ENCODE peak calls at places on chromosome 2, in six cellular contexts. T is stimulated activated CD4-positive, alpha-beta T cell treated with anti-CD3 and anti-CD28 coated beads, Interleukin-1b, Interleukin-23, amount 100 ng/mL, for 48 hours; M is cardiac muscle cell; V is PC-3; X is K562; S is upper lobe of right lung. L is an unnamed sample.

GRCh38 chr2:129623783-129624182 is 355.7 kb upstream of the RAB6C start:
- DNase-seq in T (no peak), M (no peak), V (no peak), X (no peak), S (no peak), L (no peak)

GRCh38 chr2:162487816-162488215 is 143.9 kb downstream of the GCA start:
- DNase-seq in T (no peak), M (no peak), V (no peak), X (no peak), S (no peak), L (no peak)

GRCh38 chr2:235678712-235679111 is 184.9 kb downstream of the AGAP1 start:
- DNase-seq in T (no peak), M (no peak), V (no peak), X (no peak), S (no peak), L (no peak)

GRCh38 chr2:78202366-78202765 is 680.2 kb upstream of the LRRTM4 start:
- DNase-seq in T (no peak), M (no peak), V (no peak), X (no peak), S (no peak), L (no peak)

GRCh38 chr2:240219208-240219890 is 78.9 kb upstream of the OTOS start:
- DNase-seq in T (no peak), M (no peak), V (no peak), X (no peak), S (no peak), L (no peak)

GRCh38 chr2:21103274-21103891 is 20.4 kb upstream of the TDRD15 start:
- DNase-seq in T (no peak), M (no peak), V (no peak), X (no peak), S (no peak), L (no peak)

GRCh38 chr2:23550553-23550952 is 165.6 kb downstream of the KLHL29 start:
- DNase-seq in T (no peak), M (no peak), V (no peak), X (no peak), S (no peak), L (peak)

GRCh38 chr2:26214759-26215158 is 29.7 kb downstream of the HADHA start:
- DNase-seq in T (no peak), M (no peak), V (no peak), X (no peak), S (no peak), L (no peak)

GRCh38 chr2:219206442-219207253 is at the start of gene ZFAND2B:
- DNase-seq in T (peak), M (peak), V (peak), X (peak), S (peak), L (peak)

GRCh38 chr2:175445276-175445675 is 263.8 kb upstream of the ATP5MC3 start:
- DNase-seq in T (no peak), M (no peak), V (no peak), X (no peak), S (no peak), L (no peak)

GRCh38 chr2:429575-430254 is 141.8 kb upstream of the ALKAL2 start:
- DNase-seq in T (no peak), M (no peak), V (no peak), X (no peak), S (no peak), L (no peak)

GRCh38 chr2:145116834-145117233 is 596.9 kb upstream of the ZEB2 start:
- DNase-seq in T (no peak), M (peak), V (no peak), X (no peak), S (no peak), L (no peak)

GRCh38 chr2:228866044-228866443 is 405.0 kb downstream of the PID1 start:
- DNase-seq in T (no peak), M (no peak), V (no peak), X (no peak), S (no peak), L (no peak)

GRCh38 chr2:174568425-174568824 is 29.2 kb downstream of the WIPF1 start:
- DNase-seq in T (no peak), M (no peak), V (no peak), X (no peak), S (no peak), L (no peak)

GRCh38 chr2:236628981-236629605 is 59.5 kb downstream of the ACKR3 start:
- DNase-seq in T (no peak), M (no peak), V (no peak), X (no peak), S (peak), L (no peak)

GRCh38 chr2:229856416-229856815 is 65.4 kb downstream of the TRIP12 start:
- DNase-seq in T (no peak), M (no peak), V (no peak), X (peak), S (no peak), L (no peak)

GRCh38 chr2:39264733-39265132 is 21.0 kb upstream of the CDKL4 start:
- DNase-seq in T (no peak), M (no peak), V (no peak), X (no peak), S (no peak), L (no peak)

GRCh38 chr2:227183657-227184367 is 19.4 kb downstream of the COL4A3 start:
- DNase-seq in T (no peak), M (peak), V (no peak), X (no peak), S (no peak), L (no peak)

GRCh38 chr2:189076131-189076530 is 102.0 kb downstream of the COL3A1 start:
- DNase-seq in T (no peak), M (no peak), V (no peak), X (no peak), S (no peak), L (no peak)

GRCh38 chr2:33180915-33181314 is 234.2 kb downstream of the LTBP1 start:
- DNase-seq in T (no peak), M (no peak), V (no peak), X (no peak), S (no peak), L (no peak)

GRCh38 chr2:65040414-65041261 is 15.6 kb upstream of the CEP68 start:
- DNase-seq in T (peak), M (peak), V (peak), X (peak), S (peak), L (peak)

GRCh38 chr2:201618744-201619654 is 24.3 kb downstream of the TMEM237 start:
- DNase-seq in T (no peak), M (peak), V (no peak), X (peak), S (peak), L (peak)

GRCh38 chr2:232333361-232334135 is 45.0 kb upstream of the ALPP start:
- DNase-seq in T (no peak), M (no peak), V (peak), X (no peak), S (peak), L (no peak)

GRCh38 chr2:222424729-222425671 is 657 bp downstream of the SGPP2 start:
- DNase-seq in T (peak), M (peak), V (no peak), X (no peak), S (peak), L (no peak)

GRCh38 chr2:70115646-70116442 is 28.6 kb downstream of the PCBP1 start:
- DNase-seq in T (no peak), M (no peak), V (no peak), X (peak), S (no peak), L (no peak)

GRCh38 chr2:179876266-179876665 is 14.9 kb upstream of the ZNF385B start:
- DNase-seq in T (no peak), M (no peak), V (no peak), X (no peak), S (no peak), L (no peak)

GRCh38 chr2:217928324-217929293 is 74.2 kb downstream of the TNS1 start:
- DNase-seq in T (no peak), M (no peak), V (no peak), X (no peak), S (peak), L (no peak)

GRCh38 chr2:98806266-98806697 is 75.3 kb upstream of the MGAT4A start:
- DNase-seq in T (no peak), M (peak), V (peak), X (no peak), S (peak), L (peak)

GRCh38 chr2:218028189-218028495 is 25.3 kb upstream of the TNS1 start:
- DNase-seq in T (no peak), M (no peak), V (no peak), X (no peak), S (no peak), L (no peak)

GRCh38 chr2:100513650-100514049 is 43.4 kb downstream of the NMS start:
- DNase-seq in T (no peak), M (peak), V (no peak), X (peak), S (no peak), L (no peak)